ENCODE peak calls at places on chromosomes 2 and 18, in eight cellular contexts. V is left ventricle myocardium inferior, P is IMR-90, W is epithelial cell of esophagus, N is mammary epithelial cell, G is heart right ventricle, O is SK-N-SH, Y is astrocyte of the cerebellum. K is an unnamed sample.

GRCh38 chr2:235486729-235487128 is 7.1 kb upstream of the AGAP1 start:
- DNase-seq in V (no peak), P (no peak), W (no peak), N (no peak), G (no peak), O (no peak), Y (no peak), K (no peak)

GRCh38 chr2:189233527-189233926 is 54.0 kb upstream of the COL5A2 start:
- DNase-seq in V (no peak), P (peak; percentile 58), W (peak; percentile 79), N (peak; percentile 83), G (no peak), O (no peak), Y (no peak), K (peak; percentile 66)

GRCh38 chr2:128444816-128445532 is 126.3 kb upstream of the HS6ST1 start:
- DNase-seq in V (no peak), P (peak; percentile 4), W (no peak), N (no peak), G (no peak), O (no peak), Y (no peak), K (no peak)

GRCh38 chr18:75654928-75655745 is 227.6 kb upstream of the SMIM21 start:
- DNase-seq in V (peak; percentile 28), P (no peak), W (no peak), N (no peak), G (no peak), O (no peak), Y (no peak), K (no peak)

GRCh38 chr2:163778045-163778753 is 42.4 kb upstream of the FIGN start:
- DNase-seq in V (no peak), P (peak; percentile 62), W (peak; percentile 86), N (peak; percentile 83), G (no peak), O (no peak), Y (peak; percentile 97), K (peak; percentile 89)

GRCh38 chr2:46964835-46965560 is 49.4 kb upstream of the MCFD2 start:
- DNase-seq in V (no peak), P (no peak), W (peak; percentile 36), N (peak; percentile 65), G (no peak), O (no peak), Y (no peak), K (peak; percentile 64)

GRCh38 chr2:38037325-38037724 is 38.6 kb downstream of the CYP1B1 start:
- DNase-seq in V (no peak), P (no peak), W (peak; percentile 42), N (peak; percentile 26), G (no peak), O (no peak), Y (no peak), K (no peak)

GRCh38 chr18:35609236-35609635 is 27.7 kb downstream of the GALNT1 start:
- DNase-seq in V (no peak), P (no peak), W (no peak), N (no peak), G (no peak), O (no peak), Y (no peak), K (no peak)

GRCh38 chr2:204909791-204910190 is 364.5 kb downstream of the PARD3B start:
- DNase-seq in V (no peak), P (peak; percentile 79), W (no peak), N (no peak), G (no peak), O (no peak), Y (no peak), K (no peak)

GRCh38 chr2:88845772-88846661 is 154.5 kb downstream of the RPIA start:
- DNase-seq in V (no peak), P (no peak), W (no peak), N (no peak), G (no peak), O (no peak), Y (no peak), K (no peak)

GRCh38 chr2:85389139-85389538 is 21.0 kb downstream of the CAPG start:
- DNase-seq in V (no peak), P (no peak), W (no peak), N (no peak), G (no peak), O (no peak), Y (no peak), K (no peak)

GRCh38 chr2:201235865-201236811 is 24.2 kb upstream of the CASP8 start:
- DNase-seq in V (peak; percentile 45), P (peak; percentile 78), W (peak; percentile 61), N (peak; percentile 51), G (peak; percentile 81), O (peak; percentile 67), Y (peak; percentile 84), K (peak; percentile 97)

GRCh38 chr2:158726906-158727592 is 68.1 kb upstream of the DAPL1 start:
- DNase-seq in V (peak; percentile 33), P (no peak), W (no peak), N (no peak), G (no peak), O (peak; percentile 39), Y (no peak), K (no peak)

GRCh38 chr2:127486247-127486912 is 39.9 kb downstream of the IWS1 start:
- DNase-seq in V (no peak), P (peak; percentile 20), W (no peak), N (no peak), G (no peak), O (no peak), Y (no peak), K (peak; percentile 50)

GRCh38 chr2:230680463-230681195 is 32.0 kb upstream of the CAB39 start:
- DNase-seq in V (no peak), P (peak; percentile 86), W (peak; percentile 99), N (peak; percentile 94), G (no peak), O (no peak), Y (no peak), K (peak; percentile 13)

GRCh38 chr2:226799211-226799975 is at the start of gene IRS1:
- DNase-seq in V (peak; percentile 74), P (peak; percentile 79), W (peak; percentile 78), N (peak; percentile 71), G (peak; percentile 65), O (peak; percentile 89), Y (peak; percentile 70), K (peak; percentile 75)
- TF ChIP-seq CTCF in V (peak; percentile 59), P (peak; percentile 62), W (no peak), N (no peak), G (no peak), O (no peak), Y (no peak), K (peak; percentile 26)

GRCh38 chr2:17827306-17827705 is 11.0 kb downstream of the MSGN1 start:
- DNase-seq in V (no peak), P (no peak), W (no peak), N (no peak), G (no peak), O (no peak), Y (no peak), K (no peak)
- H3K4me3 ChIP-seq in V (no peak overlapping the region), P (no peak overlapping the region), W (no peak overlapping the region), N (no peak overlapping the region), G (no peak overlapping the region), O (no peak overlapping the region), Y (no peak overlapping the region), K (no peak overlapping the region)

DNA sequence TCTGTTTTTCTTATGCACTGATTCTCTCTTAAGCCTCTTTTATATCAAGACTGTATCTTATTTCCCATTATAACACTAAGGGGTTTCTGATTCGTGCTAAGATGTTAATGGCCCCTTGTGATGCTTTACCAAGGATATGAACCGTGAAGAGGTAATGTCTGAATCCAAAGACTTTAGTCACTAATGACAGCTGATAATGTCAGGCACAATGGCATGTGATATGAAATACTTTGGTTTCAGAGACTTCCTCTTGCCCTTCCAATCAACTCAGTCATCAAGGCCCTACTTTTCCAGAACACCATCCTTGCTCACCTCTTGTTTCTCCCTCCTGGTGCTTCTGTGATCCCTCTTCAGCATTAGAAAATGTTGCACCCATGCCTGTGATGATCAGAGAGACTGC is 262.8 kb downstream of the KCNE4 start:
- DNase-seq in V (no peak), P (peak; percentile 26), W (no peak), N (no peak), G (no peak), O (no peak), Y (no peak), K (no peak)
- TF ChIP-seq CTCF in V (no peak), P (no peak), W (no peak), N (no peak), G (no peak), O (no peak), Y (no peak), K (no peak)

GRCh38 chr18:79798999-79799370 is 1.2 kb downstream of the KCNG2 start:
- DNase-seq in V (no peak), P (no peak), W (no peak), N (no peak), G (no peak), O (no peak), Y (no peak), K (no peak)
- H3K4me3 ChIP-seq in V (peak overlapping the region; percentile 57), P (peak overlapping the region; percentile 42), W (no peak overlapping the region), N (no peak overlapping the region), G (peak overlapping the region; percentile 58), O (no peak overlapping the region), Y (peak overlapping the region; percentile 27), K (no peak overlapping the region)

GRCh38 chr2:121839584-121839983 is 84.1 kb downstream of the TSN start:
- DNase-seq in V (no peak), P (no peak), W (no peak), N (no peak), G (no peak), O (no peak), Y (no peak), K (no peak)
- TF ChIP-seq CTCF in V (no peak), P (no peak), W (no peak), N (no peak), G (no peak), O (peak; percentile 7), Y (no peak), K (no peak)

DNA sequence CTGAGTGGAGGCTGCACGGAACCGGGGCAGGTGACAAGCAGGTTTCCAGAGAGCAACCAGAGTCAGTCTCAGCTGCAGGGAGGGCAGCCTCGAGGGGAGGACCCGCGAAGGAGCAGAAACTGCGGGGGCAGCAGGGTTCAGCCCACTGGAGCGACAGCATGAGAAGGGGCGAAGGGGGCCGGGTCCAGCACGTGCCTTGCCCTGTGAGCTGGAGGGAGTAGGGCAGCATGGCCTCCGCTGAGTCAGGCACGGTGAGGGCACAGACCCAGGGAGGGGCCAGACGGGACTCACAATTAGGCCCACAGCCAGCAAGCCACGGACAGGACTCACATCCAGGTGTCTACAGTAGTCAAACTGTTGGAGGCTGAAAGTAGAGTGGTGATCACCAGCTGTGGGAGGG is 22.7 kb upstream of the ATP9B start:
- DNase-seq in V (no peak), P (no peak), W (no peak), N (no peak), G (no peak), O (no peak), Y (no peak), K (no peak)
- H3K4me3 ChIP-seq in V (no peak overlapping the region), P (no peak overlapping the region), W (no peak overlapping the region), N (no peak overlapping the region), G (no peak overlapping the region), O (no peak overlapping the region), Y (no peak overlapping the region), K (no peak overlapping the region)

GRCh38 chr2:151071382-151071781 is 190.3 kb downstream of the RBM43 start:
- DNase-seq in V (no peak), P (peak; percentile 67), W (peak; percentile 60), N (peak; percentile 44), G (no peak), O (no peak), Y (no peak), K (peak; percentile 78)
- TF ChIP-seq CTCF in V (no peak), P (peak; percentile 56), W (peak; percentile 55), N (peak; percentile 69), G (no peak), O (peak; percentile 64), Y (peak; percentile 58), K (peak; percentile 78)

GRCh38 chr2:73986085-73986680 is 1.5 kb downstream of the TET3 start:
- DNase-seq in V (no peak), P (no peak), W (no peak), N (no peak), G (no peak), O (no peak), Y (no peak), K (no peak)
- H3K4me3 ChIP-seq in V (peak overlapping the region; percentile 74), P (peak overlapping the region; percentile 47), W (peak overlapping the region; percentile 56), N (peak overlapping the region; percentile 46), G (peak overlapping the region; percentile 67), O (peak overlapping the region; percentile 66), Y (peak overlapping the region; percentile 50), K (peak overlapping the region; percentile 64)

K was measured in fibroblast of the aortic adventitia.